ENCODE peak calls at places on chromosomes 3 and 15, in nine cellular contexts. One of them, this sample, is unnamed.

GRCh38 chr3:128498127-128498626 is 5.2 kb upstream of the GATA2 start:
- DNase-seq in HCEC 1CT: no peak
- DNase-seq in heart right ventricle: no peak
- DNase-seq in aorta: no peak
- DNase-seq in stimulated activated CD4-positive, alpha-beta T cell treated with anti-CD3 and anti-CD28 coated beads, Interleukin-15, amount 100 ng/mL, for 1 hour: no peak
- DNase-seq in activated T-cell treated with anti-CD3 and anti-CD28 coated beads, Interleukin-2, amount 50 U/mL, for 1 hour: no peak
- DNase-seq in T-helper 1 cell: no peak
- DNase-seq in GOT3: no peak
- DNase-seq in EH: peak
- DNase-seq in this sample: no peak

GRCh38 chr3:157280786-157281185 is 120.8 kb upstream of the CCNL1 start:
- DNase-seq in HCEC 1CT: no peak
- DNase-seq in heart right ventricle: no peak
- DNase-seq in aorta: no peak
- DNase-seq in stimulated activated CD4-positive, alpha-beta T cell treated with anti-CD3 and anti-CD28 coated beads, Interleukin-15, amount 100 ng/mL, for 1 hour: no peak
- DNase-seq in activated T-cell treated with anti-CD3 and anti-CD28 coated beads, Interleukin-2, amount 50 U/mL, for 1 hour: no peak
- DNase-seq in T-helper 1 cell: no peak
- DNase-seq in GOT3: no peak
- DNase-seq in EH: peak
- DNase-seq in this sample: no peak

GRCh38 chr15:90062023-90062728 is 40.1 kb downstream of the IDH2 start:
- DNase-seq in HCEC 1CT: no peak
- DNase-seq in heart right ventricle: peak
- DNase-seq in aorta: peak
- DNase-seq in stimulated activated CD4-positive, alpha-beta T cell treated with anti-CD3 and anti-CD28 coated beads, Interleukin-15, amount 100 ng/mL, for 1 hour: peak
- DNase-seq in activated T-cell treated with anti-CD3 and anti-CD28 coated beads, Interleukin-2, amount 50 U/mL, for 1 hour: peak
- DNase-seq in T-helper 1 cell: peak
- DNase-seq in GOT3: no peak
- DNase-seq in EH: peak
- DNase-seq in this sample: peak

GRCh38 chr3:178381971-178382370 is 154.3 kb upstream of the KCNMB2 start:
- DNase-seq in HCEC 1CT: peak
- DNase-seq in heart right ventricle: no peak
- DNase-seq in aorta: no peak
- DNase-seq in stimulated activated CD4-positive, alpha-beta T cell treated with anti-CD3 and anti-CD28 coated beads, Interleukin-15, amount 100 ng/mL, for 1 hour: no peak
- DNase-seq in activated T-cell treated with anti-CD3 and anti-CD28 coated beads, Interleukin-2, amount 50 U/mL, for 1 hour: no peak
- DNase-seq in T-helper 1 cell: no peak
- DNase-seq in GOT3: no peak
- DNase-seq in EH: peak
- DNase-seq in this sample: no peak

GRCh38 chr3:150286390-150287147 is 121.5 kb upstream of the TSC22D2 start:
- DNase-seq in HCEC 1CT: peak
- DNase-seq in heart right ventricle: no peak
- DNase-seq in aorta: no peak
- DNase-seq in stimulated activated CD4-positive, alpha-beta T cell treated with anti-CD3 and anti-CD28 coated beads, Interleukin-15, amount 100 ng/mL, for 1 hour: no peak
- DNase-seq in activated T-cell treated with anti-CD3 and anti-CD28 coated beads, Interleukin-2, amount 50 U/mL, for 1 hour: no peak
- DNase-seq in T-helper 1 cell: no peak
- DNase-seq in GOT3: no peak
- DNase-seq in EH: peak
- DNase-seq in this sample: no peak

GRCh38 chr3:128317698-128318231 is 148.9 kb downstream of the DNAJB8 start:
- DNase-seq in HCEC 1CT: no peak
- DNase-seq in heart right ventricle: no peak
- DNase-seq in aorta: no peak
- DNase-seq in stimulated activated CD4-positive, alpha-beta T cell treated with anti-CD3 and anti-CD28 coated beads, Interleukin-15, amount 100 ng/mL, for 1 hour: no peak
- DNase-seq in activated T-cell treated with anti-CD3 and anti-CD28 coated beads, Interleukin-2, amount 50 U/mL, for 1 hour: no peak
- DNase-seq in T-helper 1 cell: no peak
- DNase-seq in GOT3: no peak
- DNase-seq in EH: no peak
- DNase-seq in this sample: no peak

GRCh38 chr3:308597-309321 is 112.2 kb downstream of the CHL1 start:
- DNase-seq in HCEC 1CT: no peak
- DNase-seq in heart right ventricle: no peak
- DNase-seq in aorta: no peak
- DNase-seq in stimulated activated CD4-positive, alpha-beta T cell treated with anti-CD3 and anti-CD28 coated beads, Interleukin-15, amount 100 ng/mL, for 1 hour: no peak
- DNase-seq in activated T-cell treated with anti-CD3 and anti-CD28 coated beads, Interleukin-2, amount 50 U/mL, for 1 hour: no peak
- DNase-seq in T-helper 1 cell: no peak
- DNase-seq in GOT3: no peak
- DNase-seq in EH: no peak
- DNase-seq in this sample: no peak

GRCh38 chr15:77580991-77581682 is 51.6 kb downstream of the LINGO1 start:
- DNase-seq in HCEC 1CT: no peak
- DNase-seq in heart right ventricle: peak
- DNase-seq in aorta: no peak
- DNase-seq in stimulated activated CD4-positive, alpha-beta T cell treated with anti-CD3 and anti-CD28 coated beads, Interleukin-15, amount 100 ng/mL, for 1 hour: no peak
- DNase-seq in activated T-cell treated with anti-CD3 and anti-CD28 coated beads, Interleukin-2, amount 50 U/mL, for 1 hour: no peak
- DNase-seq in T-helper 1 cell: no peak
- DNase-seq in GOT3: no peak
- DNase-seq in EH: no peak
- DNase-seq in this sample: no peak

GRCh38 chr3:196236169-196236568 is 19.8 kb downstream of the SLC51A start:
- DNase-seq in HCEC 1CT: no peak
- DNase-seq in heart right ventricle: no peak
- DNase-seq in aorta: no peak
- DNase-seq in stimulated activated CD4-positive, alpha-beta T cell treated with anti-CD3 and anti-CD28 coated beads, Interleukin-15, amount 100 ng/mL, for 1 hour: no peak
- DNase-seq in activated T-cell treated with anti-CD3 and anti-CD28 coated beads, Interleukin-2, amount 50 U/mL, for 1 hour: no peak
- DNase-seq in T-helper 1 cell: no peak
- DNase-seq in GOT3: no peak
- DNase-seq in EH: no peak
- DNase-seq in this sample: no peak

GRCh38 chr3:38084019-38084968 is 45.3 kb downstream of the DLEC1 start:
- DNase-seq in HCEC 1CT: peak
- DNase-seq in heart right ventricle: no peak
- DNase-seq in aorta: no peak
- DNase-seq in stimulated activated CD4-positive, alpha-beta T cell treated with anti-CD3 and anti-CD28 coated beads, Interleukin-15, amount 100 ng/mL, for 1 hour: no peak
- DNase-seq in activated T-cell treated with anti-CD3 and anti-CD28 coated beads, Interleukin-2, amount 50 U/mL, for 1 hour: no peak
- DNase-seq in T-helper 1 cell: peak
- DNase-seq in GOT3: no peak
- DNase-seq in EH: peak
- DNase-seq in this sample: no peak

GRCh38 chr15:58521293-58521991 is 89.7 kb downstream of the LIPC start:
- DNase-seq in HCEC 1CT: peak
- DNase-seq in heart right ventricle: peak
- DNase-seq in aorta: peak
- DNase-seq in stimulated activated CD4-positive, alpha-beta T cell treated with anti-CD3 and anti-CD28 coated beads, Interleukin-15, amount 100 ng/mL, for 1 hour: no peak
- DNase-seq in activated T-cell treated with anti-CD3 and anti-CD28 coated beads, Interleukin-2, amount 50 U/mL, for 1 hour: no peak
- DNase-seq in T-helper 1 cell: no peak
- DNase-seq in GOT3: no peak
- DNase-seq in EH: peak
- DNase-seq in this sample: no peak

GRCh38 chr15:51229907-51230328 is 108.5 kb downstream of the CYP19A1 start:
- DNase-seq in HCEC 1CT: peak
- DNase-seq in heart right ventricle: no peak
- DNase-seq in aorta: no peak
- DNase-seq in stimulated activated CD4-positive, alpha-beta T cell treated with anti-CD3 and anti-CD28 coated beads, Interleukin-15, amount 100 ng/mL, for 1 hour: no peak
- DNase-seq in activated T-cell treated with anti-CD3 and anti-CD28 coated beads, Interleukin-2, amount 50 U/mL, for 1 hour: no peak
- DNase-seq in T-helper 1 cell: no peak
- DNase-seq in GOT3: no peak
- DNase-seq in EH: peak
- DNase-seq in this sample: no peak

GRCh38 chr3:71641669-71642068 is 58.1 kb upstream of the FOXP1 start:
- DNase-seq in HCEC 1CT: no peak
- DNase-seq in heart right ventricle: no peak
- DNase-seq in aorta: no peak
- DNase-seq in stimulated activated CD4-positive, alpha-beta T cell treated with anti-CD3 and anti-CD28 coated beads, Interleukin-15, amount 100 ng/mL, for 1 hour: no peak
- DNase-seq in activated T-cell treated with anti-CD3 and anti-CD28 coated beads, Interleukin-2, amount 50 U/mL, for 1 hour: no peak
- DNase-seq in T-helper 1 cell: no peak
- DNase-seq in GOT3: no peak
- DNase-seq in EH: peak
- DNase-seq in this sample: peak

GRCh38 chr3:148937477-148937876 is 53.9 kb upstream of the GYG1 start:
- DNase-seq in HCEC 1CT: peak
- DNase-seq in heart right ventricle: no peak
- DNase-seq in aorta: no peak
- DNase-seq in stimulated activated CD4-positive, alpha-beta T cell treated with anti-CD3 and anti-CD28 coated beads, Interleukin-15, amount 100 ng/mL, for 1 hour: no peak
- DNase-seq in activated T-cell treated with anti-CD3 and anti-CD28 coated beads, Interleukin-2, amount 50 U/mL, for 1 hour: no peak
- DNase-seq in T-helper 1 cell: no peak
- DNase-seq in GOT3: no peak
- DNase-seq in EH: peak
- DNase-seq in this sample: no peak

GRCh38 chr3:170560717-170561382 is 25.0 kb downstream of the SLC7A14 start:
- DNase-seq in HCEC 1CT: no peak
- DNase-seq in heart right ventricle: no peak
- DNase-seq in aorta: no peak
- DNase-seq in stimulated activated CD4-positive, alpha-beta T cell treated with anti-CD3 and anti-CD28 coated beads, Interleukin-15, amount 100 ng/mL, for 1 hour: no peak
- DNase-seq in activated T-cell treated with anti-CD3 and anti-CD28 coated beads, Interleukin-2, amount 50 U/mL, for 1 hour: no peak
- DNase-seq in T-helper 1 cell: no peak
- DNase-seq in GOT3: no peak
- DNase-seq in EH: peak
- DNase-seq in this sample: no peak

GRCh38 chr3:127851899-127852298 is 29.6 kb upstream of the MGLL start:
- DNase-seq in HCEC 1CT: no peak
- DNase-seq in heart right ventricle: no peak
- DNase-seq in aorta: no peak
- DNase-seq in stimulated activated CD4-positive, alpha-beta T cell treated with anti-CD3 and anti-CD28 coated beads, Interleukin-15, amount 100 ng/mL, for 1 hour: no peak
- DNase-seq in activated T-cell treated with anti-CD3 and anti-CD28 coated beads, Interleukin-2, amount 50 U/mL, for 1 hour: no peak
- DNase-seq in T-helper 1 cell: no peak
- DNase-seq in GOT3: no peak
- DNase-seq in EH: no peak
- DNase-seq in this sample: no peak

GRCh38 chr3:33942483-33943150 is 144.2 kb downstream of the PDCD6IP start:
- DNase-seq in HCEC 1CT: no peak
- DNase-seq in heart right ventricle: no peak
- DNase-seq in aorta: no peak
- DNase-seq in stimulated activated CD4-positive, alpha-beta T cell treated with anti-CD3 and anti-CD28 coated beads, Interleukin-15, amount 100 ng/mL, for 1 hour: no peak
- DNase-seq in activated T-cell treated with anti-CD3 and anti-CD28 coated beads, Interleukin-2, amount 50 U/mL, for 1 hour: no peak
- DNase-seq in T-helper 1 cell: no peak
- DNase-seq in GOT3: no peak
- DNase-seq in EH: no peak
- DNase-seq in this sample: no peak

GRCh38 chr15:39979606-39980005 is 45.7 kb downstream of the EIF2AK4 start:
- DNase-seq in HCEC 1CT: no peak
- DNase-seq in heart right ventricle: no peak
- DNase-seq in aorta: no peak
- DNase-seq in stimulated activated CD4-positive, alpha-beta T cell treated with anti-CD3 and anti-CD28 coated beads, Interleukin-15, amount 100 ng/mL, for 1 hour: no peak
- DNase-seq in activated T-cell treated with anti-CD3 and anti-CD28 coated beads, Interleukin-2, amount 50 U/mL, for 1 hour: no peak
- DNase-seq in T-helper 1 cell: no peak
- DNase-seq in GOT3: no peak
- DNase-seq in EH: peak
- DNase-seq in this sample: no peak

GRCh38 chr15:60534546-60534945 is 55.6 kb upstream of the ICE2 start:
- DNase-seq in HCEC 1CT: no peak
- DNase-seq in heart right ventricle: no peak
- DNase-seq in aorta: no peak
- DNase-seq in stimulated activated CD4-positive, alpha-beta T cell treated with anti-CD3 and anti-CD28 coated beads, Interleukin-15, amount 100 ng/mL, for 1 hour: no peak
- DNase-seq in activated T-cell treated with anti-CD3 and anti-CD28 coated beads, Interleukin-2, amount 50 U/mL, for 1 hour: no peak
- DNase-seq in T-helper 1 cell: no peak
- DNase-seq in GOT3: no peak
- DNase-seq in EH: no peak
- DNase-seq in this sample: no peak

GRCh38 chr15:89112341-89112971 is 24.2 kb downstream of the ABHD2 start:
- DNase-seq in HCEC 1CT: peak
- DNase-seq in heart right ventricle: peak
- DNase-seq in aorta: peak
- DNase-seq in stimulated activated CD4-positive, alpha-beta T cell treated with anti-CD3 and anti-CD28 coated beads, Interleukin-15, amount 100 ng/mL, for 1 hour: no peak
- DNase-seq in activated T-cell treated with anti-CD3 and anti-CD28 coated beads, Interleukin-2, amount 50 U/mL, for 1 hour: no peak
- DNase-seq in T-helper 1 cell: no peak
- DNase-seq in GOT3: no peak
- DNase-seq in EH: peak
- DNase-seq in this sample: peak

GRCh38 chr3:48957006-48957705 is 32.9 kb upstream of the P4HTM start:
- DNase-seq in HCEC 1CT: no peak
- DNase-seq in heart right ventricle: no peak
- DNase-seq in aorta: no peak
- DNase-seq in stimulated activated CD4-positive, alpha-beta T cell treated with anti-CD3 and anti-CD28 coated beads, Interleukin-15, amount 100 ng/mL, for 1 hour: no peak
- DNase-seq in activated T-cell treated with anti-CD3 and anti-CD28 coated beads, Interleukin-2, amount 50 U/mL, for 1 hour: no peak
- DNase-seq in T-helper 1 cell: no peak
- DNase-seq in GOT3: no peak
- DNase-seq in EH: no peak
- DNase-seq in this sample: no peak

GRCh38 chr3:197600796-197601565 is 45.2 kb upstream of the BDH1 start:
- DNase-seq in HCEC 1CT: no peak
- DNase-seq in heart right ventricle: no peak
- DNase-seq in aorta: no peak
- DNase-seq in stimulated activated CD4-positive, alpha-beta T cell treated with anti-CD3 and anti-CD28 coated beads, Interleukin-15, amount 100 ng/mL, for 1 hour: no peak
- DNase-seq in activated T-cell treated with anti-CD3 and anti-CD28 coated beads, Interleukin-2, amount 50 U/mL, for 1 hour: no peak
- DNase-seq in T-helper 1 cell: no peak
- DNase-seq in GOT3: no peak
- DNase-seq in EH: peak
- DNase-seq in this sample: no peak